ENCODE peak calls at places on chromosome 7, in eight cellular contexts. Q, R, I, W, S, A, O and K are unnamed samples.

GRCh38 chr7:434891-435486 is 84.7 kb downstream of the PDGFA start:
- DNase-seq in W (no peak), O (no peak), I (no peak), A (no peak), R (no peak), Q (no peak), S (no peak), K (no peak)

GRCh38 chr7:47809387-47809786 is 138.9 kb downstream of the PKD1L1 start:
- DNase-seq in S (no peak), O (no peak), A (no peak), Q (no peak), R (no peak), I (peak), W (no peak), K (no peak)

GRCh38 chr7:45882465-45882810 is 5.8 kb upstream of the IGFBP1 start:
- DNase-seq in S (no peak), Q (no peak), I (no peak), A (no peak), O (no peak), R (no peak), W (no peak), K (peak)

GRCh38 chr7:138001529-138002095 is at the start of gene CREB3L2:
- DNase-seq in Q (peak), R (no peak), S (no peak), O (no peak), I (peak), W (peak), A (no peak), K (no peak)

GRCh38 chr7:82527831-82528230 is 84.3 kb upstream of the CACNA2D1 start:
- DNase-seq in S (no peak), W (no peak), I (no peak), A (no peak), R (no peak), O (no peak), Q (no peak), K (no peak)

GRCh38 chr7:104979167-104979841 is 34.7 kb upstream of the KMT2E start:
- DNase-seq in O (no peak), W (no peak), S (no peak), R (no peak), Q (no peak), I (no peak), A (no peak), K (peak)

GRCh38 chr7:130135208-130136205 is 65.2 kb downstream of the KLHDC10 start:
- DNase-seq in R (no peak), S (no peak), W (no peak), A (no peak), Q (no peak), I (no peak), O (no peak), K (no peak)

GRCh38 chr7:50954716-50955115 is 172.0 kb upstream of the GRB10 start:
- DNase-seq in R (no peak), O (no peak), I (no peak), Q (no peak), W (no peak), A (no peak), S (no peak), K (no peak)

GRCh38 chr7:47885309-47886000 is 62.8 kb downstream of the PKD1L1 start:
- DNase-seq in A (no peak), R (no peak), Q (no peak), O (no peak), I (no peak), S (no peak), W (no peak), K (peak)

GRCh38 chr7:129298268-129298893 is 73.6 kb downstream of the AHCYL2 start:
- DNase-seq in Q (no peak), I (peak), S (no peak), R (peak), W (peak), A (peak), O (no peak), K (no peak)

GRCh38 chr7:12094365-12094921 is 116.7 kb upstream of the TMEM106B start:
- DNase-seq in Q (no peak), O (no peak), R (no peak), I (no peak), A (no peak), S (no peak), W (no peak), K (no peak)

GRCh38 chr7:33742999-33743587 is 162.2 kb upstream of the BMPER start:
- DNase-seq in I (no peak), S (no peak), Q (no peak), W (no peak), O (no peak), R (no peak), A (no peak), K (no peak)

GRCh38 chr7:155198901-155199845 is 98.5 kb upstream of the INSIG1 start:
- DNase-seq in S (peak), R (no peak), A (no peak), W (peak), O (no peak), Q (no peak), I (no peak), K (no peak)

GRCh38 chr7:111735661-111736323 is 173.5 kb upstream of the IMMP2L start:
- DNase-seq in Q (no peak), R (peak), W (peak), O (no peak), S (peak), I (peak), A (peak), K (no peak)

GRCh38 chr7:19009241-19009935 is 108.0 kb downstream of the TWIST1 start:
- DNase-seq in A (no peak), Q (no peak), S (no peak), O (no peak), R (no peak), I (no peak), W (no peak), K (no peak)

GRCh38 chr7:111855161-111855841 is 293.0 kb upstream of the IMMP2L start:
- DNase-seq in A (peak), O (no peak), R (peak), S (peak), Q (no peak), I (peak), W (peak), K (peak)

GRCh38 chr7:116776610-116777289 is 85.6 kb upstream of the CAPZA2 start:
- DNase-seq in I (peak), A (no peak), S (peak), R (peak), W (peak), Q (no peak), O (no peak), K (no peak)

GRCh38 chr7:1663243-1663642 is 6.8 kb upstream of the ELFN1 start:
- DNase-seq in S (no peak), W (no peak), A (no peak), Q (no peak), O (peak), R (no peak), I (no peak), K (no peak)

GRCh38 chr7:10939237-10939910 is 34.3 kb upstream of the PHF14 start:
- DNase-seq in W (peak), I (no peak), O (no peak), S (no peak), Q (no peak), R (no peak), A (no peak), K (no peak)

GRCh38 chr7:85508642-85509429 is 322.0 kb upstream of the SEMA3D start:
- DNase-seq in R (no peak), Q (no peak), A (no peak), O (no peak), S (no peak), I (no peak), W (no peak), K (no peak)

GRCh38 chr7:38312776-38313175 is 39.3 kb upstream of the TARP start:
- DNase-seq in I (no peak), A (no peak), W (no peak), Q (no peak), S (no peak), R (no peak), O (no peak), K (no peak)

GRCh38 chr7:99737726-99738125 is 2.7 kb upstream of the CYP3A7 start:
- DNase-seq in A (no peak), R (no peak), S (no peak), O (no peak), Q (no peak), I (no peak), W (no peak), K (no peak)

GRCh38 chr7:1230411-1231213 is 2.1 kb upstream of the UNCX start:
- DNase-seq in O (no peak), S (no peak), R (no peak), I (no peak), Q (no peak), A (no peak), W (no peak), K (no peak)

GRCh38 chr7:2863461-2864066 is 19.5 kb upstream of the GNA12 start:
- DNase-seq in S (peak), A (peak), Q (peak), R (peak), I (peak), O (peak), W (peak), K (peak)

GRCh38 chr7:2087744-2088143 is 145.0 kb downstream of the MAD1L1 start:
- DNase-seq in I (peak), A (no peak), R (no peak), W (no peak), S (no peak), Q (no peak), O (no peak), K (no peak)

GRCh38 chr7:115447495-115447894 is 525.6 kb downstream of the MDFIC start:
- DNase-seq in O (no peak), W (no peak), S (no peak), A (no peak), I (no peak), R (no peak), Q (no peak), K (no peak)

GRCh38 chr7:25624837-25625236 is 396.6 kb upstream of the NPVF start:
- DNase-seq in R (no peak), W (no peak), O (no peak), S (no peak), Q (no peak), A (peak), I (peak), K (peak)

GRCh38 chr7:131010029-131010705 is 276.2 kb upstream of the KLF14 start:
- DNase-seq in A (no peak), R (no peak), W (no peak), Q (no peak), O (no peak), S (no peak), I (no peak), K (no peak)

GRCh38 chr7:76262683-76263402 is 39.6 kb upstream of the HSPB1 start:
- DNase-seq in S (peak), W (peak), I (peak), R (peak), O (no peak), A (peak), Q (no peak), K (no peak)

GRCh38 chr7:28530175-28531142 is 118.1 kb downstream of the CREB5 start:
- DNase-seq in R (no peak), A (peak), I (no peak), Q (no peak), S (no peak), O (no peak), W (no peak), K (no peak)
- TF ChIP-seq POLR2A in R (no peak), A (no peak), I (no peak), Q (no peak), S (no peak), O (no peak), W (no peak), K (no peak)

GRCh38 chr7:133252506-133252857 is 396 bp upstream of the EXOC4 start:
- DNase-seq in R (no peak), I (no peak), W (no peak), A (no peak), O (no peak), Q (no peak), S (no peak), K (no peak)

GRCh38 chr7:133253522-133253882 is 624 bp downstream of the EXOC4 start:
- DNase-seq in S (no peak), O (no peak), I (peak), W (peak), Q (no peak), R (no peak), A (peak), K (no peak)

GRCh38 chr7:133248901-133249300 is 4.0 kb upstream of the EXOC4 start:
- DNase-seq in O (no peak), A (no peak), S (no peak), R (no peak), W (no peak), I (no peak), Q (no peak), K (no peak)

GRCh38 chr7:133255461-133255860 is 2.6 kb downstream of the EXOC4 start:
- DNase-seq in W (no peak), O (no peak), I (no peak), Q (no peak), S (no peak), R (no peak), A (no peak), K (no peak)

GRCh38 chr7:133252858-133253521 is at the start of gene EXOC4:
- DNase-seq in Q (peak), I (peak), W (peak), S (peak), O (peak), R (peak), A (peak), K (peak)
- TF ChIP-seq POLR2A in Q (no peak), I (peak), W (peak), S (peak), O (no peak), R (peak), A (no peak), K (no peak)

GRCh38 chr7:151520419-151521229 is 929 bp upstream of the RHEB start:
- DNase-seq in R (no peak), I (peak), W (no peak), Q (no peak), S (peak), O (peak), A (peak), K (no peak)
- TF ChIP-seq POLR2A in R (no peak), I (peak), W (no peak), Q (no peak), S (no peak), O (no peak), A (no peak), K (no peak)

DNA sequence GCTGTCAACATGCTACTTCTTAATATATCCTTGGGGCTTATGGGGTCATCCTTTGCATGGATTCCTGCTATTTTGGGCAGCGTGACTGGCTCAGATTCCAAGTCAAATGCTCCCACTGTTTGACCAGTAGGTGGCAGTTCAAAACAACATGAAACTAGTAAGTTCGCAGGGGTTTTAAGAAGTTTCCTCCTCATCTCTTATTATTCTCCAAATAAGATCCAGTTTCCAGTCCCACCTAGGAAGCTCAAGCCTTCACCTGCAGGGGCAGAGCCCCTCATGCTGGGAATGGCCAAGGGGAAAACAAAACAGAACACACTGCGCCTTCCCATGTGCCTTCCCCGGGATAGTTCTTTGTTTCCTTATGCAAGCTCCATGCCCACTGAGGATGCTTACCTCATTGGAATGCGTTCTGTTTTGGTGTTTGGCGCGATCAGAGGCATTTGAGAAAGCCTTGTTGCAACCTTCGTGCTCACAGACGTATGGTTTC is 259.8 kb downstream of the GLI3 start:
- DNase-seq in R (peak), W (peak), O (no peak), A (peak), Q (no peak), S (no peak), I (peak), K (no peak)
- TF ChIP-seq POLR2A in R (no peak), W (no peak), O (no peak), A (no peak), Q (no peak), S (no peak), I (no peak), K (no peak)